ENCODE peak calls at places on chromosomes 5 and 9, in six cellular contexts. G is SK-MEL-5; V is T-helper 9 cell; K is lower lobe of right lung; M is left cardiac atrium; J is stimulated activated CD4-positive, alpha-beta T cell treated with anti-CD3 and anti-CD28 coated beads, Interleukin-4, amount 100 ng/mL, for 48 hours. F is an unnamed sample.

GRCh38 chr9:134853893-134854292 is 26.7 kb upstream of the FCN2 start:
- DNase-seq in M (no peak), J (no peak), K (no peak), G (no peak), V (no peak), F (no peak)

GRCh38 chr9:74573792-74574191 is 76.7 kb downstream of the RORB start:
- DNase-seq in J (no peak), K (no peak), G (peak; percentile 11), M (no peak), V (no peak), F (peak; percentile 89)

GRCh38 chr5:179475211-179475840 is 75.0 kb upstream of the RUFY1 start:
- DNase-seq in V (no peak), G (no peak), J (no peak), K (no peak), M (peak; percentile 17), F (no peak)

GRCh38 chr9:16449331-16449730 is 421.1 kb downstream of the BNC2 start:
- DNase-seq in J (no peak), G (no peak), M (no peak), V (no peak), K (no peak), F (no peak)

GRCh38 chr9:15160673-15161072 is 146.3 kb downstream of the TTC39B start:
- DNase-seq in K (no peak), G (no peak), M (no peak), V (no peak), J (no peak), F (no peak)

GRCh38 chr5:167730121-167730520 is 561.3 kb upstream of the WWC1 start:
- DNase-seq in G (peak; percentile 12), V (no peak), J (no peak), M (no peak), K (no peak), F (no peak)

GRCh38 chr9:116646661-116647514 is 40.2 kb upstream of the TRIM32 start:
- DNase-seq in G (peak; percentile 62), K (no peak), M (no peak), J (no peak), V (no peak), F (peak; percentile 65)

GRCh38 chr5:73205309-73205708 is 32.3 kb downstream of the TMEM174 start:
- DNase-seq in G (no peak), J (no peak), M (no peak), K (no peak), V (no peak), F (no peak)

GRCh38 chr5:139140631-139141071 is 57.5 kb downstream of the SIL1 start:
- DNase-seq in M (no peak), G (no peak), J (no peak), V (no peak), K (no peak), F (no peak)

GRCh38 chr5:6377582-6378127 is 692 bp downstream of the MED10 start:
- DNase-seq in J (no peak), V (no peak), K (no peak), G (no peak), M (no peak), F (peak; percentile 24)

GRCh38 chr9:99244300-99245260 is 22.5 kb downstream of the SEC61B start:
- DNase-seq in G (no peak), J (no peak), M (no peak), V (no peak), K (no peak), F (peak; percentile 34)

GRCh38 chr5:61599370-61600140 is 267.5 kb downstream of the ZSWIM6 start:
- DNase-seq in G (no peak), J (no peak), M (no peak), K (no peak), V (no peak), F (no peak)

GRCh38 chr5:104111622-104112021 is 549.0 kb upstream of the NUDT12 start:
- DNase-seq in K (no peak), G (peak; percentile 72), V (no peak), J (no peak), M (no peak), F (peak; percentile 60)

GRCh38 chr5:57677235-57677634 is 194.6 kb upstream of the ACTBL2 start:
- DNase-seq in G (no peak), M (no peak), J (no peak), K (no peak), V (no peak), F (no peak)

GRCh38 chr5:58378613-58379385 is 81.1 kb downstream of the PLK2 start:
- DNase-seq in G (no peak), J (no peak), M (no peak), V (no peak), K (no peak), F (no peak)

GRCh38 chr9:93635186-93636107 is 59.1 kb downstream of the PHF2 start:
- DNase-seq in M (no peak), G (no peak), K (no peak), V (no peak), J (no peak), F (no peak)

GRCh38 chr5:124253421-124253820 is 493.0 kb downstream of the ZNF608 start:
- DNase-seq in M (no peak), J (no peak), V (no peak), K (no peak), G (no peak), F (no peak)

GRCh38 chr9:117334101-117334500 is 80.8 kb downstream of the ASTN2 start:
- DNase-seq in G (no peak), J (no peak), M (no peak), V (no peak), K (no peak), F (no peak)

GRCh38 chr5:10674096-10674495 is 86.9 kb downstream of the DAP start:
- DNase-seq in G (no peak), J (no peak), M (no peak), V (no peak), K (no peak), F (no peak)

GRCh38 chr9:122095010-122095767 is 2.1 kb upstream of the TTLL11 start:
- DNase-seq in J (peak; percentile 44), G (peak; percentile 78), M (peak; percentile 48), K (no peak), V (peak; percentile 27), F (peak; percentile 83)

GRCh38 chr9:9791621-9792020 is 821.2 kb downstream of the PTPRD start:
- DNase-seq in K (no peak), J (no peak), M (no peak), G (peak; percentile 28), V (no peak), F (peak; percentile 100)